ENCODE peak calls at places on chromosomes 13 and 19, in five cellular contexts. R is psoas muscle, Z is ovary, U is colonic mucosa, P is transverse colon. Y is an unnamed sample.

GRCh38 chr19:3027292-3027691 is 1.8 kb downstream of the TLE2 start:
- DNase-seq in R (no peak), Z (no peak), U (no peak), P (no peak), Y (no peak)

GRCh38 chr13:74825170-74825948 is 656.6 kb downstream of the TBC1D4 start:
- DNase-seq in R (no peak), Z (no peak), U (no peak), P (no peak), Y (no peak)

GRCh38 chr13:78753457-78753856 is 94.5 kb upstream of the OBI1 start:
- DNase-seq in R (no peak), Z (no peak), U (no peak), P (no peak), Y (no peak)

GRCh38 chr13:36430247-36431203 is 1.8 kb upstream of the CCNA1 start:
- DNase-seq in R (peak; percentile 18), Z (no peak), U (no peak), P (no peak), Y (no peak)

GRCh38 chr13:76828316-76828741 is 57.9 kb downstream of the KCTD12 start:
- DNase-seq in R (no peak), Z (no peak), U (no peak), P (no peak), Y (no peak)

GRCh38 chr13:39263033-39263432 is 224.8 kb downstream of the NHLRC3 start:
- DNase-seq in R (peak; percentile 13), Z (no peak), U (peak; percentile 54), P (peak; percentile 9), Y (no peak)

GRCh38 chr13:44176173-44176572 is 197.5 kb upstream of the SERP2 start:
- DNase-seq in R (no peak), Z (no peak), U (no peak), P (no peak), Y (no peak)

GRCh38 chr19:54470991-54471782 is 1.9 kb downstream of the CDC42EP5 start:
- DNase-seq in R (peak; percentile 24), Z (peak; percentile 41), U (peak; percentile 63), P (peak; percentile 62), Y (peak; percentile 50)

GRCh38 chr13:114101831-114102520 is 30.4 kb downstream of the RASA3 start:
- DNase-seq in R (peak; percentile 24), Z (no peak), U (no peak), P (peak; percentile 7), Y (peak; percentile 41)

GRCh38 chr13:67549331-67549730 is 319.2 kb upstream of the PCDH9 start:
- DNase-seq in R (no peak), Z (no peak), U (no peak), P (no peak), Y (no peak)

GRCh38 chr13:29523199-29523931 is 72.1 kb downstream of the SLC7A1 start:
- DNase-seq in R (peak; percentile 66), Z (no peak), U (no peak), P (no peak), Y (no peak)

GRCh38 chr13:30978981-30979956 is 46.8 kb downstream of the TEX26 start:
- DNase-seq in R (no peak), Z (peak; percentile 20), U (peak; percentile 38), P (peak; percentile 42), Y (peak; percentile 66)

GRCh38 chr19:50330365-50331078 is 1.3 kb upstream of the KCNC3 start:
- DNase-seq in R (peak; percentile 83), Z (peak; percentile 50), U (peak; percentile 76), P (peak; percentile 80), Y (peak; percentile 91)

GRCh38 chr13:104854698-104855097 is 1680.8 kb downstream of the EFNB2 start:
- DNase-seq in R (no peak), Z (no peak), U (no peak), P (no peak), Y (no peak)

GRCh38 chr13:106986033-106986484 is 418.1 kb upstream of the ARGLU1 start:
- DNase-seq in R (no peak), Z (no peak), U (no peak), P (no peak), Y (no peak)

GRCh38 chr19:28393574-28394336 is 819.2 kb downstream of the UQCRFS1 start:
- DNase-seq in R (no peak), Z (no peak), U (no peak), P (no peak), Y (no peak)

GRCh38 chr13:22062478-22063205 is 391.8 kb downstream of the FGF9 start:
- DNase-seq in R (no peak), Z (no peak), U (no peak), P (no peak), Y (no peak)

GRCh38 chr19:44824758-44825157 is 15.9 kb downstream of the BCAM start:
- DNase-seq in R (no peak), Z (no peak), U (no peak), P (no peak), Y (no peak)

GRCh38 chr19:41407271-41407670 is 9.7 kb downstream of the BCKDHA start:
- DNase-seq in R (no peak), Z (no peak), U (no peak), P (no peak), Y (peak; percentile 72)

GRCh38 chr13:100234524-100235136 is 145.7 kb downstream of the PCCA start:
- DNase-seq in R (no peak), Z (no peak), U (no peak), P (no peak), Y (no peak)

GRCh38 chr19:15563325-15563794 is 51.7 kb upstream of the CYP4F8 start:
- DNase-seq in R (no peak), Z (peak; percentile 60), U (peak; percentile 67), P (peak; percentile 54), Y (no peak)

GRCh38 chr13:95656386-95657015 is 12.0 kb upstream of the DZIP1 start:
- DNase-seq in R (no peak), Z (no peak), U (no peak), P (no peak), Y (no peak)

GRCh38 chr19:55606471-55606787 is 982 bp downstream of the ZNF865 start:
- DNase-seq in R (no peak), Z (no peak), U (no peak), P (no peak), Y (no peak)

GRCh38 chr13:21203132-21203531 is 26.7 kb downstream of the MRPL57 start:
- DNase-seq in R (no peak), Z (no peak), U (no peak), P (no peak), Y (no peak)

GRCh38 chr19:4687396-4687795 is 17.3 kb upstream of the MYDGF start:
- DNase-seq in R (no peak), Z (no peak), U (no peak), P (no peak), Y (no peak)

GRCh38 chr13:80556291-80556690 is 215.4 kb upstream of the SPRY2 start:
- DNase-seq in R (no peak), Z (no peak), U (no peak), P (no peak), Y (no peak)

GRCh38 chr19:17872251-17873001 is 681 bp downstream of the SLC5A5 start:
- DNase-seq in R (no peak), Z (no peak), U (no peak), P (no peak), Y (no peak)

GRCh38 chr13:113043931-113044330 is 61.7 kb upstream of the F7 start:
- DNase-seq in R (no peak), Z (no peak), U (no peak), P (no peak), Y (no peak)
- H3K27ac ChIP-seq in R (no peak overlapping the region), Z (no peak overlapping the region), U (no peak overlapping the region), P (no peak overlapping the region), Y (no peak overlapping the region)

DNA sequence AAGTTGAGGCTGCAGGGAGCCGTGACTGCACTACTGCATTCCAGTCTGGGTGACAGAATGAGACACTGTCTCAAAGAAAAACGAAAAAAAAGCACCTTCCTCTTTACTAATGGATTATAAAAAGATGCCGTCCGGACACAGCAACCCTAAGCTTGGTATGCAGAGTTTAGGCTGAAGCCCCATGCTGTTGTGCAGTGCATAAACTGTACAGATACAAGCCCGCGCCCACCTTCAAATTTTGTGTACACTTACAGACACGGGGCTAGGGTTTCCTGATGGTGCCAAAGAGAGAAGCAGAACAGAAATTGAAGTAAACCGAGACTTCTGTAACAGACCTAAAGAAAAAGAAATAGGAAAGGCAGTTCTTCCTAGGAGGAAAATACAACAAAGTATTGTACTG is 9.0 kb downstream of the LPAR6 start:
- DNase-seq in R (no peak), Z (no peak), U (no peak), P (no peak), Y (no peak)
- H3K4me3 ChIP-seq in R (peak overlapping the region; percentile 28), Z (no peak overlapping the region), U (no peak overlapping the region), P (no peak overlapping the region), Y (peak overlapping the region; percentile 31)

GRCh38 chr19:860481-861098 is 1.1 kb downstream of the CFD start:
- DNase-seq in R (peak; percentile 82), Z (peak; percentile 71), U (peak; percentile 71), P (peak; percentile 84), Y (peak; percentile 85)

GRCh38 chr19:862529-863304 is 3.3 kb downstream of the CFD start:
- DNase-seq in R (peak; percentile 63), Z (peak; percentile 82), U (peak; percentile 74), P (peak; percentile 76), Y (peak; percentile 86)

GRCh38 chr19:863305-863620 is 3.8 kb downstream of the CFD start:
- DNase-seq in R (no peak), Z (no peak), U (no peak), P (no peak), Y (no peak)

GRCh38 chr19:861099-861755 is 1.8 kb downstream of the CFD start:
- DNase-seq in R (no peak), Z (no peak), U (no peak), P (no peak), Y (no peak)

DNA sequence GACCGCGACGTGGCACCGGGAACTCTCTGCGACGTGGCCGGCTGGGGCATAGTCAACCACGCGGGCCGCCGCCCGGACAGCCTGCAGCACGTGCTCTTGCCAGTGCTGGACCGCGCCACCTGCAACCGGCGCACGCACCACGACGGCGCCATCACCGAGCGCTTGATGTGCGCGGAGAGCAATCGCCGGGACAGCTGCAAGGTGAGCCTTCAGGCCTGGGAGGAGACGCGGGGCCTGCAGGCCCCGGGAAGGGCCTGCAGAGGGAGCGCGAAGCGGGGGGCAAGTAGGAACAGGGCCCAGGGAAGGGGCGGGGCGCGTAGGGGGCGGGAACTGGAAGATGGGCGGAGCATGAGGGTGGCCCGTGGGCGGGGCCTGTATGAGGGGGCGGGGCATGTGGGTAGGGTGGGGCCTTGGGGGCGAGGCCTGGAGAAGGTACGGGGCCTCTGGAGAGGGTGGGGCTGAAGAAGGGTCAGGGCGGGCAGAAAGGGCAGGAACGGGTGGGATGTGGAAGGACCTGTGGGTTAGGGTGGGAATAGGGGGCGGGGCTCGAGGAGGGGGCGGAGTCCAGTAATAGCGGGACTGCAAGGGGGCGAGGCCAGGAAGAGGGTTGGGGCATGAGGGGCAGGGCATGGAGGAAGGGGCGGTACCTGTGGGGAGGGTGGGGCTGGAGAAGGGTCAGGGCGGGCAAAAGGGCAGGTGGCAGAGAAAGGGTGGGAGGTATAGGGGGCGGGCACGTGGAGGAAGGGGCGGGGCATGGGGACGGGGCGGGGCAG is 2.5 kb downstream of the CFD start:
- DNase-seq in R (no peak), Z (peak; percentile 65), U (peak; percentile 76), P (peak; percentile 66), Y (peak; percentile 78)
- TF ChIP-seq CTCF in R (no peak), Z (no peak), U (no peak), P (peak; percentile 19), Y (no peak)

GRCh38 chr13:27054760-27055159 is 116.9 kb downstream of the USP12 start:
- DNase-seq in R (no peak), Z (no peak), U (no peak), P (no peak), Y (no peak)
- H3K27ac ChIP-seq in R (no peak overlapping the region), Z (no peak overlapping the region), U (no peak overlapping the region), P (no peak overlapping the region), Y (no peak overlapping the region)

Y was measured in lower lobe of right lung.